ENCODE peak calls at places on chromosomes 5 and 9, in five cellular contexts. F is MCF 10A, U is sciatic nerve, O is neural crest cell, G is NCI-H2029 treated with DMSO at 0.1 percent for 48 hours. N is an unnamed sample.

GRCh38 chr9:18490591-18491370 is 16.8 kb downstream of the ADAMTSL1 start:
- DNase-seq in U (no peak), G (no peak), F (peak; percentile 89), O (no peak), N (no peak)

GRCh38 chr5:111934511-111934910 is 177.5 kb upstream of the NREP start:
- DNase-seq in F (peak; percentile 41), O (no peak), U (no peak), G (no peak), N (no peak)

GRCh38 chr5:95771109-95771708 is 40.1 kb downstream of the RHOBTB3 start:
- DNase-seq in G (no peak), O (no peak), F (peak; percentile 66), U (no peak), N (no peak)

GRCh38 chr5:54654211-54654610 is 136.7 kb downstream of the SNX18 start:
- DNase-seq in O (no peak), U (no peak), F (no peak), G (no peak), N (peak; percentile 87)

GRCh38 chr5:159178978-159179377 is 30.4 kb downstream of the RNF145 start:
- DNase-seq in O (no peak), U (no peak), F (peak; percentile 95), G (no peak), N (no peak)

GRCh38 chr9:114060711-114061110 is 17.4 kb downstream of the AMBP start:
- DNase-seq in O (no peak), U (no peak), G (no peak), F (no peak), N (no peak)

GRCh38 chr9:94875300-94876063 is 149.0 kb downstream of the AOPEP start:
- DNase-seq in U (no peak), F (no peak), O (no peak), G (no peak), N (no peak)

GRCh38 chr5:179793470-179794139 is at the start of gene LTC4S:
- DNase-seq in F (no peak), G (no peak), U (peak; percentile 85), O (no peak), N (peak; percentile 89)

GRCh38 chr5:151451626-151452520 is 4.5 kb downstream of the SLC36A1 start:
- DNase-seq in G (no peak), F (peak; percentile 41), O (no peak), U (no peak), N (no peak)

GRCh38 chr5:96387616-96388015 is 45.4 kb downstream of the PCSK1 start:
- DNase-seq in G (no peak), U (no peak), F (no peak), O (no peak), N (no peak)

GRCh38 chr5:11719888-11720481 is 184.3 kb downstream of the CTNND2 start:
- DNase-seq in O (peak; percentile 71), F (peak; percentile 77), U (no peak), G (no peak), N (peak; percentile 36)